ENCODE peak calls at places on chromosomes 16 and 17, in eight cellular contexts. One of them, this sample, is unnamed.

GRCh38 chr16:75289189-75289588 is 37.8 kb upstream of the BCAR1 start:
- DNase-seq in BJ: no peak
- DNase-seq in skeletal muscle cell: no peak
- DNase-seq in stimulated activated CD4-positive, alpha-beta T cell treated with anti-CD3 and anti-CD28 coated beads, Interleukin-1b, Interleukin-23, amount 100 ng/mL, for 1 hour: no peak
- DNase-seq in Calu3: no peak
- DNase-seq in activated CD4-positive, alpha-beta T cell treated with anti-CD3 and anti-CD28 coated beads, Interleukin-2, amount 50 U/mL, for 1 hour: no peak
- DNase-seq in EL: peak; percentile 49
- DNase-seq in upper lobe of right lung: no peak
- DNase-seq in this sample: no peak

GRCh38 chr17:58172369-58173071 is 5.7 kb downstream of the OR4D2 start:
- DNase-seq in BJ: no peak
- DNase-seq in skeletal muscle cell: no peak
- DNase-seq in stimulated activated CD4-positive, alpha-beta T cell treated with anti-CD3 and anti-CD28 coated beads, Interleukin-1b, Interleukin-23, amount 100 ng/mL, for 1 hour: no peak
- DNase-seq in Calu3: peak; percentile 15
- DNase-seq in activated CD4-positive, alpha-beta T cell treated with anti-CD3 and anti-CD28 coated beads, Interleukin-2, amount 50 U/mL, for 1 hour: peak; percentile 36
- DNase-seq in EL: peak; percentile 34
- DNase-seq in upper lobe of right lung: no peak
- DNase-seq in this sample: no peak

GRCh38 chr16:8963010-8963824 is 489 bp downstream of the USP7 start:
- DNase-seq in BJ: no peak
- DNase-seq in skeletal muscle cell: no peak
- DNase-seq in stimulated activated CD4-positive, alpha-beta T cell treated with anti-CD3 and anti-CD28 coated beads, Interleukin-1b, Interleukin-23, amount 100 ng/mL, for 1 hour: no peak
- DNase-seq in Calu3: peak; percentile 19
- DNase-seq in activated CD4-positive, alpha-beta T cell treated with anti-CD3 and anti-CD28 coated beads, Interleukin-2, amount 50 U/mL, for 1 hour: no peak
- DNase-seq in EL: no peak
- DNase-seq in upper lobe of right lung: no peak
- DNase-seq in this sample: no peak

GRCh38 chr16:50300942-50301625 is 34.7 kb downstream of the ADCY7 start:
- DNase-seq in BJ: no peak
- DNase-seq in skeletal muscle cell: no peak
- DNase-seq in stimulated activated CD4-positive, alpha-beta T cell treated with anti-CD3 and anti-CD28 coated beads, Interleukin-1b, Interleukin-23, amount 100 ng/mL, for 1 hour: no peak
- DNase-seq in Calu3: no peak
- DNase-seq in activated CD4-positive, alpha-beta T cell treated with anti-CD3 and anti-CD28 coated beads, Interleukin-2, amount 50 U/mL, for 1 hour: no peak
- DNase-seq in EL: no peak
- DNase-seq in upper lobe of right lung: peak; percentile 62
- DNase-seq in this sample: peak; percentile 57

GRCh38 chr17:83065660-83066542 is 13.5 kb upstream of the METRNL start:
- DNase-seq in BJ: no peak
- DNase-seq in skeletal muscle cell: no peak
- DNase-seq in stimulated activated CD4-positive, alpha-beta T cell treated with anti-CD3 and anti-CD28 coated beads, Interleukin-1b, Interleukin-23, amount 100 ng/mL, for 1 hour: no peak
- DNase-seq in Calu3: no peak
- DNase-seq in activated CD4-positive, alpha-beta T cell treated with anti-CD3 and anti-CD28 coated beads, Interleukin-2, amount 50 U/mL, for 1 hour: no peak
- DNase-seq in EL: no peak
- DNase-seq in upper lobe of right lung: peak; percentile 61
- DNase-seq in this sample: peak; percentile 57

GRCh38 chr16:64397042-64397441 is 724.8 kb downstream of the CDH11 start:
- DNase-seq in BJ: no peak
- DNase-seq in skeletal muscle cell: no peak
- DNase-seq in stimulated activated CD4-positive, alpha-beta T cell treated with anti-CD3 and anti-CD28 coated beads, Interleukin-1b, Interleukin-23, amount 100 ng/mL, for 1 hour: no peak
- DNase-seq in Calu3: no peak
- DNase-seq in activated CD4-positive, alpha-beta T cell treated with anti-CD3 and anti-CD28 coated beads, Interleukin-2, amount 50 U/mL, for 1 hour: no peak
- DNase-seq in EL: peak; percentile 58
- DNase-seq in upper lobe of right lung: no peak
- DNase-seq in this sample: no peak

GRCh38 chr16:31354394-31355291 is at the start of gene ITGAX:
- DNase-seq in BJ: no peak
- DNase-seq in skeletal muscle cell: peak; percentile 6
- DNase-seq in stimulated activated CD4-positive, alpha-beta T cell treated with anti-CD3 and anti-CD28 coated beads, Interleukin-1b, Interleukin-23, amount 100 ng/mL, for 1 hour: no peak
- DNase-seq in Calu3: peak; percentile 67
- DNase-seq in activated CD4-positive, alpha-beta T cell treated with anti-CD3 and anti-CD28 coated beads, Interleukin-2, amount 50 U/mL, for 1 hour: no peak
- DNase-seq in EL: peak; percentile 53
- DNase-seq in upper lobe of right lung: peak; percentile 92
- DNase-seq in this sample: peak; percentile 71

GRCh38 chr16:56343661-56344517 is 81.5 kb downstream of the AMFR start:
- DNase-seq in BJ: no peak
- DNase-seq in skeletal muscle cell: no peak
- DNase-seq in stimulated activated CD4-positive, alpha-beta T cell treated with anti-CD3 and anti-CD28 coated beads, Interleukin-1b, Interleukin-23, amount 100 ng/mL, for 1 hour: no peak
- DNase-seq in Calu3: no peak
- DNase-seq in activated CD4-positive, alpha-beta T cell treated with anti-CD3 and anti-CD28 coated beads, Interleukin-2, amount 50 U/mL, for 1 hour: no peak
- DNase-seq in EL: peak; percentile 13
- DNase-seq in upper lobe of right lung: no peak
- DNase-seq in this sample: no peak

GRCh38 chr16:61362583-61362982 is 673.7 kb downstream of the CDH8 start:
- DNase-seq in BJ: no peak
- DNase-seq in skeletal muscle cell: no peak
- DNase-seq in stimulated activated CD4-positive, alpha-beta T cell treated with anti-CD3 and anti-CD28 coated beads, Interleukin-1b, Interleukin-23, amount 100 ng/mL, for 1 hour: no peak
- DNase-seq in Calu3: no peak
- DNase-seq in activated CD4-positive, alpha-beta T cell treated with anti-CD3 and anti-CD28 coated beads, Interleukin-2, amount 50 U/mL, for 1 hour: no peak
- DNase-seq in EL: no peak
- DNase-seq in upper lobe of right lung: no peak
- DNase-seq in this sample: no peak

GRCh38 chr17:42202696-42203095 is 8.4 kb upstream of the GHDC start:
- DNase-seq in BJ: no peak
- DNase-seq in skeletal muscle cell: no peak
- DNase-seq in stimulated activated CD4-positive, alpha-beta T cell treated with anti-CD3 and anti-CD28 coated beads, Interleukin-1b, Interleukin-23, amount 100 ng/mL, for 1 hour: no peak
- DNase-seq in Calu3: no peak
- DNase-seq in activated CD4-positive, alpha-beta T cell treated with anti-CD3 and anti-CD28 coated beads, Interleukin-2, amount 50 U/mL, for 1 hour: no peak
- DNase-seq in EL: no peak
- DNase-seq in upper lobe of right lung: no peak
- DNase-seq in this sample: no peak

GRCh38 chr17:9002610-9003354 is 18.5 kb upstream of the NTN1 start:
- DNase-seq in BJ: no peak
- DNase-seq in skeletal muscle cell: no peak
- DNase-seq in stimulated activated CD4-positive, alpha-beta T cell treated with anti-CD3 and anti-CD28 coated beads, Interleukin-1b, Interleukin-23, amount 100 ng/mL, for 1 hour: no peak
- DNase-seq in Calu3: peak; percentile 57
- DNase-seq in activated CD4-positive, alpha-beta T cell treated with anti-CD3 and anti-CD28 coated beads, Interleukin-2, amount 50 U/mL, for 1 hour: peak; percentile 29
- DNase-seq in EL: no peak
- DNase-seq in upper lobe of right lung: no peak
- DNase-seq in this sample: no peak

GRCh38 chr16:88851616-88852015 is 5.1 kb downstream of the GALNS start:
- DNase-seq in BJ: no peak
- DNase-seq in skeletal muscle cell: no peak
- DNase-seq in stimulated activated CD4-positive, alpha-beta T cell treated with anti-CD3 and anti-CD28 coated beads, Interleukin-1b, Interleukin-23, amount 100 ng/mL, for 1 hour: no peak
- DNase-seq in Calu3: no peak
- DNase-seq in activated CD4-positive, alpha-beta T cell treated with anti-CD3 and anti-CD28 coated beads, Interleukin-2, amount 50 U/mL, for 1 hour: no peak
- DNase-seq in EL: no peak
- DNase-seq in upper lobe of right lung: no peak
- DNase-seq in this sample: no peak

GRCh38 chr17:61536417-61536955 is 54.5 kb downstream of the NACA2 start:
- DNase-seq in BJ: no peak
- DNase-seq in skeletal muscle cell: no peak
- DNase-seq in stimulated activated CD4-positive, alpha-beta T cell treated with anti-CD3 and anti-CD28 coated beads, Interleukin-1b, Interleukin-23, amount 100 ng/mL, for 1 hour: no peak
- DNase-seq in Calu3: no peak
- DNase-seq in activated CD4-positive, alpha-beta T cell treated with anti-CD3 and anti-CD28 coated beads, Interleukin-2, amount 50 U/mL, for 1 hour: no peak
- DNase-seq in EL: peak; percentile 40
- DNase-seq in upper lobe of right lung: no peak
- DNase-seq in this sample: no peak

GRCh38 chr16:52389045-52389444 is 157.9 kb downstream of the TOX3 start:
- DNase-seq in BJ: no peak
- DNase-seq in skeletal muscle cell: no peak
- DNase-seq in stimulated activated CD4-positive, alpha-beta T cell treated with anti-CD3 and anti-CD28 coated beads, Interleukin-1b, Interleukin-23, amount 100 ng/mL, for 1 hour: no peak
- DNase-seq in Calu3: no peak
- DNase-seq in activated CD4-positive, alpha-beta T cell treated with anti-CD3 and anti-CD28 coated beads, Interleukin-2, amount 50 U/mL, for 1 hour: no peak
- DNase-seq in EL: no peak
- DNase-seq in upper lobe of right lung: no peak
- DNase-seq in this sample: no peak

GRCh38 chr16:5653789-5654188 is 556.2 kb upstream of the EEF2KMT start:
- DNase-seq in BJ: no peak
- DNase-seq in skeletal muscle cell: no peak
- DNase-seq in stimulated activated CD4-positive, alpha-beta T cell treated with anti-CD3 and anti-CD28 coated beads, Interleukin-1b, Interleukin-23, amount 100 ng/mL, for 1 hour: no peak
- DNase-seq in Calu3: no peak
- DNase-seq in activated CD4-positive, alpha-beta T cell treated with anti-CD3 and anti-CD28 coated beads, Interleukin-2, amount 50 U/mL, for 1 hour: no peak
- DNase-seq in EL: no peak
- DNase-seq in upper lobe of right lung: no peak
- DNase-seq in this sample: no peak

GRCh38 chr17:51461578-51462004 is 201.2 kb downstream of the UTP18 start:
- DNase-seq in BJ: no peak
- DNase-seq in skeletal muscle cell: no peak
- DNase-seq in stimulated activated CD4-positive, alpha-beta T cell treated with anti-CD3 and anti-CD28 coated beads, Interleukin-1b, Interleukin-23, amount 100 ng/mL, for 1 hour: peak; percentile 2
- DNase-seq in Calu3: peak; percentile 80
- DNase-seq in activated CD4-positive, alpha-beta T cell treated with anti-CD3 and anti-CD28 coated beads, Interleukin-2, amount 50 U/mL, for 1 hour: peak; percentile 42
- DNase-seq in EL: peak; percentile 74
- DNase-seq in upper lobe of right lung: peak; percentile 75
- DNase-seq in this sample: peak; percentile 67

This sample was measured in sciatic nerve.